ENCODE peak calls at places on chromosomes 6 and 20, in nine cellular contexts. One of them, this sample, is unnamed.

GRCh38 chr6:33954453-33954852 is 150.7 kb upstream of the MLN start:
- DNase-seq in GM12892: no peak
- DNase-seq in lower leg skin: no peak
- DNase-seq in HL-60: no peak
- DNase-seq in left kidney: no peak
- DNase-seq in HCEC 1CT: no peak
- DNase-seq in HFFc6: no peak
- DNase-seq in renal cortical epithelial cell: no peak
- DNase-seq in cerebellar cortex: no peak
- DNase-seq in this sample: no peak

GRCh38 chr6:55399331-55399730 is 72.1 kb downstream of the GFRAL start:
- DNase-seq in left kidney: peak
- DNase-seq in HL-60: no peak
- DNase-seq in renal cortical epithelial cell: peak
- DNase-seq in lower leg skin: no peak
- DNase-seq in HCEC 1CT: no peak
- DNase-seq in cerebellar cortex: no peak
- DNase-seq in GM12892: no peak
- DNase-seq in HFFc6: no peak
- DNase-seq in this sample: no peak

GRCh38 chr20:35284267-35284991 is at the start of gene EIF6:
- DNase-seq in lower leg skin: no peak
- DNase-seq in HCEC 1CT: peak
- DNase-seq in GM12892: peak
- DNase-seq in renal cortical epithelial cell: peak
- DNase-seq in HL-60: peak
- DNase-seq in HFFc6: peak
- DNase-seq in left kidney: peak
- DNase-seq in cerebellar cortex: peak
- DNase-seq in this sample: no peak

GRCh38 chr6:126077810-126078791 is 91.8 kb downstream of the TRMT11 start:
- DNase-seq in GM12892: no peak
- DNase-seq in HL-60: no peak
- DNase-seq in HCEC 1CT: peak
- DNase-seq in cerebellar cortex: no peak
- DNase-seq in renal cortical epithelial cell: no peak
- DNase-seq in left kidney: peak
- DNase-seq in HFFc6: peak
- DNase-seq in lower leg skin: peak
- DNase-seq in this sample: no peak

GRCh38 chr6:121694389-121695185 is 259.1 kb downstream of the GJA1 start:
- DNase-seq in GM12892: no peak
- DNase-seq in cerebellar cortex: no peak
- DNase-seq in left kidney: no peak
- DNase-seq in HL-60: no peak
- DNase-seq in HFFc6: no peak
- DNase-seq in renal cortical epithelial cell: peak
- DNase-seq in lower leg skin: no peak
- DNase-seq in HCEC 1CT: peak
- DNase-seq in this sample: no peak

GRCh38 chr6:131877999-131878789 is 70.4 kb downstream of the ENPP1 start:
- DNase-seq in left kidney: no peak
- DNase-seq in cerebellar cortex: no peak
- DNase-seq in renal cortical epithelial cell: peak
- DNase-seq in lower leg skin: no peak
- DNase-seq in HCEC 1CT: peak
- DNase-seq in HFFc6: no peak
- DNase-seq in GM12892: no peak
- DNase-seq in HL-60: no peak
- DNase-seq in this sample: no peak

GRCh38 chr20:63782051-63782471 is 42.5 kb downstream of the SLC2A4RG start:
- DNase-seq in GM12892: no peak
- DNase-seq in left kidney: no peak
- DNase-seq in HFFc6: no peak
- DNase-seq in lower leg skin: no peak
- DNase-seq in renal cortical epithelial cell: no peak
- DNase-seq in HCEC 1CT: no peak
- DNase-seq in HL-60: peak
- DNase-seq in cerebellar cortex: no peak
- DNase-seq in this sample: no peak

GRCh38 chr6:165984743-165985142 is 182.9 kb downstream of the TBXT start:
- DNase-seq in cerebellar cortex: no peak
- DNase-seq in HCEC 1CT: no peak
- DNase-seq in HFFc6: no peak
- DNase-seq in GM12892: no peak
- DNase-seq in left kidney: no peak
- DNase-seq in HL-60: no peak
- DNase-seq in lower leg skin: no peak
- DNase-seq in renal cortical epithelial cell: no peak
- DNase-seq in this sample: no peak

GRCh38 chr20:46959081-46959692 is 64.5 kb downstream of the EYA2 start:
- DNase-seq in GM12892: no peak
- DNase-seq in renal cortical epithelial cell: peak
- DNase-seq in cerebellar cortex: no peak
- DNase-seq in left kidney: no peak
- DNase-seq in lower leg skin: no peak
- DNase-seq in HL-60: no peak
- DNase-seq in HFFc6: peak
- DNase-seq in HCEC 1CT: peak
- DNase-seq in this sample: no peak

GRCh38 chr6:130975325-130975724 is 87.7 kb downstream of the EPB41L2 start:
- DNase-seq in cerebellar cortex: no peak
- DNase-seq in HCEC 1CT: peak
- DNase-seq in renal cortical epithelial cell: peak
- DNase-seq in HFFc6: peak
- DNase-seq in left kidney: no peak
- DNase-seq in HL-60: no peak
- DNase-seq in GM12892: no peak
- DNase-seq in lower leg skin: no peak
- DNase-seq in this sample: no peak

GRCh38 chr6:31815025-31815838 is at the start of the genes HSPA1A and HSPA1L:
- DNase-seq in HL-60: no peak
- DNase-seq in lower leg skin: peak
- DNase-seq in left kidney: peak
- DNase-seq in HCEC 1CT: peak
- DNase-seq in HFFc6: peak
- DNase-seq in renal cortical epithelial cell: peak
- DNase-seq in cerebellar cortex: peak
- DNase-seq in GM12892: peak
- DNase-seq in this sample: peak

This sample was measured in NCI-H1436 treated with DMSO at 0.1 percent for 48 hours.